ENCODE peak calls at places on chromosomes 2 and 18, in ten cellular contexts. S, J, I, Z, G, B, N, H, Q and K are unnamed samples.

GRCh38 chr2:129087133-129087813 is 768.6 kb upstream of the HS6ST1 start:
- DNase-seq in S (no peak), J (no peak), I (no peak), Z (no peak), G (no peak), B (no peak), N (no peak), H (no peak), Q (no peak), K (no peak)

GRCh38 chr2:40251146-40251545 is 200.7 kb downstream of the SLC8A1 start:
- DNase-seq in S (peak), J (peak), I (no peak), Z (no peak), G (no peak), B (no peak), N (no peak), H (no peak), Q (no peak), K (peak)

GRCh38 chr2:109726666-109727270 is 67.3 kb upstream of the RGPD5 start:
- DNase-seq in S (no peak), J (no peak), I (no peak), Z (no peak), G (no peak), B (no peak), N (no peak), H (no peak), Q (no peak), K (no peak)

GRCh38 chr2:98543842-98544241 is 64.5 kb downstream of the COA5 start:
- DNase-seq in S (no peak), J (no peak), I (no peak), Z (no peak), G (no peak), B (no peak), N (no peak), H (no peak), Q (no peak), K (no peak)

GRCh38 chr2:17625446-17625845 is 85.0 kb downstream of the VSNL1 start:
- DNase-seq in S (no peak), J (no peak), I (no peak), Z (no peak), G (no peak), B (no peak), N (no peak), H (no peak), Q (no peak), K (no peak)

GRCh38 chr18:48957616-48958015 is 6.9 kb upstream of the SMAD7 start:
- DNase-seq in S (no peak), J (no peak), I (no peak), Z (no peak), G (no peak), B (no peak), N (no peak), H (no peak), Q (no peak), K (no peak)

GRCh38 chr18:59054892-59055291 is 84.8 kb upstream of the SEC11C start:
- DNase-seq in S (no peak), J (no peak), I (no peak), Z (no peak), G (no peak), B (no peak), N (no peak), H (no peak), Q (no peak), K (no peak)

GRCh38 chr18:74147491-74147778 is 199 bp downstream of the FBXO15 start:
- DNase-seq in S (no peak), J (no peak), I (no peak), Z (no peak), G (no peak), B (no peak), N (no peak), H (no peak), Q (no peak), K (no peak)

GRCh38 chr2:237072067-237072931 is 13.4 kb upstream of the COPS8 start:
- DNase-seq in S (peak), J (peak), I (peak), Z (peak), G (peak), B (peak), N (peak), H (peak), Q (peak), K (peak)

GRCh38 chr2:144078802-144079386 is 441.0 kb downstream of the ZEB2 start:
- DNase-seq in S (peak), J (no peak), I (no peak), Z (no peak), G (no peak), B (no peak), N (no peak), H (no peak), Q (no peak), K (no peak)

GRCh38 chr2:1653137-1653789 is 91.1 kb downstream of the PXDN start:
- DNase-seq in S (no peak), J (no peak), I (no peak), Z (peak), G (no peak), B (no peak), N (no peak), H (no peak), Q (no peak), K (no peak)

GRCh38 chr2:81077396-81077795 is 772.8 kb upstream of the LRRTM1 start:
- DNase-seq in S (no peak), J (no peak), I (peak), Z (no peak), G (no peak), B (no peak), N (no peak), H (no peak), Q (no peak), K (no peak)

GRCh38 chr2:110866496-110866895 is 134.1 kb downstream of the ACOXL start:
- DNase-seq in S (no peak), J (no peak), I (no peak), Z (no peak), G (no peak), B (no peak), N (no peak), H (no peak), Q (no peak), K (no peak)

GRCh38 chr2:141068053-141068682 is 1062.6 kb downstream of the LRP1B start:
- DNase-seq in S (no peak), J (no peak), I (no peak), Z (no peak), G (no peak), B (no peak), N (no peak), H (no peak), Q (no peak), K (no peak)

GRCh38 chr18:8350628-8351027 is 258.6 kb upstream of the RAB12 start:
- DNase-seq in S (no peak), J (no peak), I (no peak), Z (no peak), G (no peak), B (no peak), N (no peak), H (no peak), Q (no peak), K (no peak)

GRCh38 chr2:127174977-127175376 is 45.1 kb downstream of the CYP27C1 start:
- DNase-seq in S (peak), J (peak), I (no peak), Z (no peak), G (peak), B (no peak), N (no peak), H (no peak), Q (no peak), K (no peak)

GRCh38 chr18:74226666-74227065 is 65.1 kb downstream of the CYB5A start:
- DNase-seq in S (no peak), J (no peak), I (no peak), Z (no peak), G (no peak), B (no peak), N (no peak), H (no peak), Q (no peak), K (no peak)

GRCh38 chr2:69395866-69396265 is 8.8 kb upstream of the GFPT1 start:
- DNase-seq in S (no peak), J (no peak), I (no peak), Z (no peak), G (no peak), B (no peak), N (no peak), H (no peak), Q (no peak), K (no peak)

GRCh38 chr2:219459460-219460311 is 25.0 kb downstream of the SPEG start:
- DNase-seq in S (peak), J (peak), I (peak), Z (no peak), G (peak), B (peak), N (peak), H (no peak), Q (peak), K (no peak)

GRCh38 chr2:237348281-237348865 is 65.6 kb downstream of the COL6A3 start:
- DNase-seq in S (no peak), J (no peak), I (no peak), Z (no peak), G (no peak), B (no peak), N (no peak), H (no peak), Q (no peak), K (no peak)

GRCh38 chr2:238096311-238097011 is 3.7 kb upstream of the ESPNL start:
- DNase-seq in S (no peak), J (no peak), I (peak), Z (no peak), G (no peak), B (no peak), N (no peak), H (no peak), Q (no peak), K (no peak)

GRCh38 chr2:204452464-204453023 is 92.7 kb upstream of the PARD3B start:
- DNase-seq in S (peak), J (peak), I (no peak), Z (peak), G (peak), B (no peak), N (peak), H (no peak), Q (peak), K (peak)

GRCh38 chr2:239514753-239515152 is 113.9 kb upstream of the HDAC4 start:
- DNase-seq in S (no peak), J (no peak), I (no peak), Z (no peak), G (no peak), B (no peak), N (no peak), H (no peak), Q (no peak), K (no peak)

GRCh38 chr2:217622205-217622621 is 380.6 kb downstream of the TNS1 start:
- DNase-seq in S (peak), J (peak), I (peak), Z (no peak), G (peak), B (no peak), N (peak), H (no peak), Q (no peak), K (peak)

GRCh38 chr2:72332720-72333119 is 185.1 kb upstream of the CYP26B1 start:
- DNase-seq in S (no peak), J (no peak), I (no peak), Z (no peak), G (no peak), B (no peak), N (no peak), H (no peak), Q (no peak), K (no peak)